ENCODE peak calls at places on chromosome 11, in five cellular contexts. I is A549, B is K562, N is GM23338, D is HepG2. T is an unnamed sample.
A peak's percentile ranks its signal among the peaks of the same experiment; 100 is the strongest.

GRCh38 chr11:131659931-131660330 is 289.5 kb downstream of the NTM start:
- DNase-seq in I (no peak), B (no peak), N (no peak), D (no peak), T (no peak)

GRCh38 chr11:69483696-69484426 is 2.4 kb downstream of the LINC01488 start:
- DNase-seq in I (no peak), B (no peak), N (peak; percentile 38), D (no peak), T (no peak)

GRCh38 chr11:75240381-75241035 is at the start of gene TPBGL:
- DNase-seq in I (no peak), B (peak; percentile 49), N (peak; percentile 65), D (no peak), T (no peak)

GRCh38 chr11:9460322-9461067 is at the start of gene ZNF143:
- DNase-seq in I (peak; percentile 100), B (peak; percentile 96), N (peak; percentile 100), D (peak; percentile 99), T (peak; percentile 99)

GRCh38 chr11:79122759-79123158 is 318.1 kb downstream of the TENM4 start:
- DNase-seq in I (peak; percentile 23), B (no peak), N (no peak), D (no peak), T (no peak)

GRCh38 chr11:119771210-119771770 is 42.3 kb upstream of the NECTIN1 start:
- DNase-seq in I (no peak), B (no peak), N (no peak), D (no peak), T (no peak)

GRCh38 chr11:75576445-75577049 is 14.5 kb downstream of the SERPINH1 start:
- DNase-seq in I (peak; percentile 70), B (peak; percentile 38), N (peak; percentile 75), D (no peak), T (peak; percentile 45)

GRCh38 chr11:19228956-19229355 is 11.8 kb downstream of the E2F8 start:
- DNase-seq in I (no peak), B (no peak), N (no peak), D (no peak), T (no peak)

GRCh38 chr11:11351042-11351586 is 1.9 kb downstream of the CSNK2A3 start:
- DNase-seq in I (no peak), B (no peak), N (no peak), D (no peak), T (no peak)

GRCh38 chr11:33371049-33371448 is 113.9 kb downstream of the HIPK3 start:
- DNase-seq in I (no peak), B (peak; percentile 35), N (no peak), D (no peak), T (no peak)

GRCh38 chr11:103898577-103899336 is 137.7 kb upstream of the DDI1 start:
- DNase-seq in I (no peak), B (no peak), N (no peak), D (no peak), T (peak; percentile 56)

GRCh38 chr11:111605681-111606080 is 3.4 kb downstream of the SIK2 start:
- DNase-seq in I (no peak), B (no peak), N (no peak), D (no peak), T (no peak)

GRCh38 chr11:44964526-44965209 is 14.0 kb upstream of the TP53I11 start:
- DNase-seq in I (no peak), B (no peak), N (peak; percentile 67), D (no peak), T (no peak)

GRCh38 chr11:63920870-63921417 is 4.0 kb upstream of the RCOR2 start:
- DNase-seq in I (no peak), B (peak; percentile 74), N (peak; percentile 94), D (no peak), T (no peak)

GRCh38 chr11:87351671-87352070 is 313.9 kb downstream of the TMEM135 start:
- DNase-seq in I (no peak), B (no peak), N (no peak), D (no peak), T (no peak)

GRCh38 chr11:82890941-82891340 is 9.3 kb downstream of the PRCP start:
- DNase-seq in I (no peak), B (no peak), N (no peak), D (no peak), T (no peak)

GRCh38 chr11:66860449-66860831 is 3.6 kb downstream of the LRFN4 start:
- DNase-seq in I (peak; percentile 48), B (no peak), N (peak; percentile 53), D (no peak), T (no peak)

GRCh38 chr11:28464252-28464867 is 356.2 kb downstream of the METTL15 start:
- DNase-seq in I (no peak), B (no peak), N (no peak), D (no peak), T (no peak)

GRCh38 chr11:61696602-61697001 is 16.4 kb downstream of the DAGLA start:
- DNase-seq in I (no peak), B (no peak), N (no peak), D (no peak), T (no peak)

GRCh38 chr11:71140206-71140919 is 112.0 kb downstream of the SHANK2 start:
- DNase-seq in I (no peak), B (no peak), N (no peak), D (no peak), T (no peak)

GRCh38 chr11:66432597-66432996 is 6.1 kb downstream of the MRPL11 start:
- DNase-seq in I (no peak), B (no peak), N (no peak), D (no peak), T (no peak)

GRCh38 chr11:44178381-44178780 is 82.9 kb downstream of the EXT2 start:
- DNase-seq in I (no peak), B (peak; percentile 21), N (peak; percentile 61), D (no peak), T (no peak)

GRCh38 chr11:70437111-70437784 is 38.9 kb downstream of the CTTN start:
- DNase-seq in I (no peak), B (no peak), N (no peak), D (no peak), T (peak; percentile 56)

GRCh38 chr11:107776062-107776461 is 64.2 kb upstream of the SLN start:
- DNase-seq in I (no peak), B (no peak), N (no peak), D (no peak), T (no peak)

GRCh38 chr11:88059326-88059725 is 115.9 kb downstream of the RAB38 start:
- DNase-seq in I (no peak), B (no peak), N (no peak), D (no peak), T (no peak)

GRCh38 chr11:99461913-99462312 is 441.2 kb downstream of the CNTN5 start:
- DNase-seq in I (no peak), B (no peak), N (no peak), D (no peak), T (no peak)

GRCh38 chr11:115488945-115489344 is 15.3 kb downstream of the CADM1 start:
- DNase-seq in I (peak; percentile 87), B (no peak), N (no peak), D (peak; percentile 72), T (no peak)

GRCh38 chr11:76661835-76662434 is 8.6 kb downstream of the LRRC32 start:
- DNase-seq in I (no peak), B (no peak), N (no peak), D (no peak), T (no peak)

GRCh38 chr11:73225001-73225686 is 7.1 kb downstream of the P2RY2 start:
- DNase-seq in I (no peak), B (no peak), N (peak; percentile 51), D (no peak), T (no peak)

GRCh38 chr11:134033276-134033675 is 35.6 kb upstream of the JAM3 start:
- DNase-seq in I (no peak), B (no peak), N (no peak), D (no peak), T (no peak)

GRCh38 chr11:134034496-134035381 is 34.1 kb upstream of the JAM3 start:
- DNase-seq in I (no peak), B (no peak), N (no peak), D (no peak), T (no peak)

GRCh38 chr11:134032501-134033091 is 36.3 kb upstream of the JAM3 start:
- DNase-seq in I (no peak), B (no peak), N (no peak), D (no peak), T (no peak)

GRCh38 chr11:134032031-134032430 is 36.8 kb upstream of the JAM3 start:
- DNase-seq in I (no peak), B (no peak), N (no peak), D (no peak), T (no peak)

DNA sequence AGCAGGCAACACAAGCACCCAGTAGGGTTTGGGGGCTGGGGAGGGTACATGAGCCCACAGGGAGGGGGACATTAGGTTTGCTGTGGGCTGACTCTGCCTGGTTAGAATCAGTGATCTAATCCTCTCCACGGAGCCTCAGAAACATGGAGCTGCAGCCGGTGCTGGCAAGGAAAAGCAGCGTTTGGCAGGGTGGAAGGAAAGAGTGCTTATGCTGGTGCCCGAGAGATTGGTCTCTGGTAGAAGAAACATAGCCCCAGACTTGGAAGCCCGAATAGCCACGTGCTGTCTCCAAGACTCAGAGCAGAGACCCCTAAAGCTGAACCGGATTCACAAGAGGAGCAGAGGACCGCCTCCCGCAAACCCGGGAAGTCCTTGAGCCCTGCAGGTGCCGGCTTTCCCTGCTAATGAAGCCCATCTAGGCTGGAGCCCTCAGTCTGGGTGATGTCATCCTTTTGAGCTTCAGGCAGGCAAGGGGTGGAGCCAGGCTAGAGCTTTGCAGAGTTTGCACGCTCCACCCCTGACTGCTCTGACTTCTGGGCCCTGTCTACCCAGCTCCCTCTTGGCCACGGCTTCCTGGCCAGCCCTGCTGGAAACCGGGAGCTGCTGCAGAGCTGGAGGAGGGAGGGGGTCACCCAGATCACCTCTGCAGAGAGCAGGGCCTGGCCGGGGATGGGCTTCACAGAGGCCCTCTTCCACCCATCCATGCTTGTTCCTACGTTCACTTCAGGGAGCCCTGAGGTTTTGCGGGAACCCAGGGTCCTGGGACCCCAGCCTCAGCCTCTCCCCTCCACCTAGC is 35.0 kb upstream of the JAM3 start:
- DNase-seq in I (peak; percentile 42), B (peak; percentile 26), N (peak; percentile 96), D (peak; percentile 45), T (no peak)
- TF ChIP-seq JUNB in I (no peak), B (no peak), N (no peak), D (no peak), T (no peak)

GRCh38 chr11:118373263-118373662 is 13.9 kb downstream of the UBE4A start:
- DNase-seq in I (no peak), B (peak; percentile 13), N (no peak), D (no peak), T (no peak)
- TF ChIP-seq JUNB in I (no peak), B (no peak), N (no peak), D (no peak), T (no peak)

GRCh38 chr11:15627560-15627959 is 512.8 kb downstream of the INSC start:
- DNase-seq in I (no peak), B (no peak), N (no peak), D (no peak), T (no peak)
- TF ChIP-seq JUNB in I (no peak), B (no peak), N (no peak), D (no peak), T (no peak)

GRCh38 chr11:17651681-17652080 is 67.7 kb upstream of the MYOD1 start:
- DNase-seq in I (no peak), B (no peak), N (no peak), D (no peak), T (no peak)

GRCh38 chr11:17652556-17652955 is 66.8 kb upstream of the MYOD1 start:
- DNase-seq in I (no peak), B (no peak), N (no peak), D (no peak), T (no peak)

GRCh38 chr11:17655682-17656081 is 63.7 kb upstream of the MYOD1 start:
- DNase-seq in I (no peak), B (no peak), N (no peak), D (no peak), T (no peak)

GRCh38 chr11:17651061-17651460 is 68.3 kb upstream of the MYOD1 start:
- DNase-seq in I (no peak), B (no peak), N (no peak), D (no peak), T (no peak)

GRCh38 chr11:17653606-17654005 is 65.8 kb upstream of the MYOD1 start:
- DNase-seq in I (no peak), B (no peak), N (no peak), D (no peak), T (no peak)
- TF ChIP-seq JUNB in I (no peak), B (no peak), N (no peak), D (no peak), T (no peak)